ENCODE peak calls at places on chromosomes 4 and X, in eight cellular contexts. L, Q, F, G, W, I, R and P are unnamed samples.

GRCh38 chr4:78299565-78299972 is 242.4 kb downstream of the FRAS1 start:
- DNase-seq in Q (no peak), L (no peak), I (no peak), R (no peak), F (no peak), G (no peak), W (no peak), P (no peak)

GRCh38 chr4:113683143-113683542 is 78.4 kb downstream of the CAMK2D start:
- DNase-seq in F (no peak), R (no peak), Q (no peak), L (no peak), G (no peak), W (peak), I (peak), P (no peak)

GRCh38 chr4:17995165-17995564 is 26.4 kb downstream of the LCORL start:
- DNase-seq in Q (no peak), W (no peak), L (no peak), G (no peak), F (no peak), R (no peak), I (no peak), P (no peak)

GRCh38 chrX:39296472-39296871 is 495.2 kb downstream of the MID1IP1 start:
- DNase-seq in Q (no peak), L (no peak), R (no peak), I (no peak), G (no peak), W (no peak), F (no peak), P (no peak)

GRCh38 chr4:3449574-3450534 is 8.1 kb downstream of the HGFAC start:
- DNase-seq in G (no peak), F (no peak), I (no peak), W (no peak), L (no peak), R (no peak), Q (no peak), P (no peak)

GRCh38 chr4:14568356-14568755 is 433.9 kb upstream of the CPEB2 start:
- DNase-seq in G (no peak), F (no peak), R (no peak), L (no peak), W (no peak), I (no peak), Q (no peak), P (no peak)

GRCh38 chr4:86338521-86338920 is 21.3 kb downstream of the MAPK10 start:
- DNase-seq in G (no peak), I (no peak), W (no peak), R (no peak), Q (peak), F (no peak), L (no peak), P (no peak)

GRCh38 chr4:185215261-185215660 is 5.9 kb downstream of the SNX25 start:
- DNase-seq in G (no peak), L (no peak), Q (no peak), I (no peak), W (no peak), F (no peak), R (no peak), P (no peak)

GRCh38 chr4:4859010-4859798 is at the start of gene MSX1:
- DNase-seq in F (peak), G (peak), R (peak), I (peak), Q (peak), L (peak), W (no peak), P (no peak)

GRCh38 chr4:48261288-48261687 is 8.3 kb downstream of the TEC start:
- DNase-seq in W (no peak), G (peak), R (no peak), Q (no peak), I (no peak), F (no peak), L (no peak), P (no peak)

GRCh38 chrX:56803849-56804681 is 75.0 kb downstream of the NBDY start:
- DNase-seq in L (no peak), Q (no peak), F (no peak), W (no peak), G (no peak), R (no peak), I (no peak), P (peak)

GRCh38 chrX:34880656-34881055 is 61.9 kb upstream of the FAM47B start:
- DNase-seq in I (no peak), Q (peak), R (no peak), G (peak), F (no peak), W (no peak), L (no peak), P (no peak)

GRCh38 chrX:54811301-54811885 is 3.8 kb downstream of the MAGED2 start:
- DNase-seq in R (no peak), L (no peak), W (no peak), G (no peak), I (no peak), Q (no peak), F (no peak), P (no peak)

GRCh38 chr4:12844111-12844510 is 640.0 kb downstream of the RAB28 start:
- DNase-seq in R (no peak), Q (no peak), G (no peak), I (no peak), F (no peak), W (no peak), L (no peak), P (no peak)

GRCh38 chrX:47560831-47561652 is at the start of gene ARAF:
- DNase-seq in G (peak), F (peak), I (peak), L (peak), Q (peak), W (peak), R (peak), P (peak)

GRCh38 chr4:182752158-182752910 is 164.9 kb downstream of the DCTD start:
- DNase-seq in I (no peak), W (no peak), G (peak), L (peak), R (peak), F (no peak), Q (peak), P (no peak)

GRCh38 chrX:47579537-47579936 is 2.7 kb upstream of the TIMP1 start:
- DNase-seq in L (peak), G (no peak), Q (peak), W (no peak), I (no peak), R (no peak), F (no peak), P (no peak)

GRCh38 chrX:13428055-13428786 is 108.4 kb upstream of the ATXN3L start:
- DNase-seq in Q (peak), W (no peak), R (peak), L (peak), I (no peak), G (no peak), F (no peak), P (no peak)

GRCh38 chr4:8103991-8104390 is 54.6 kb downstream of the ABLIM2 start:
- DNase-seq in G (no peak), W (no peak), I (no peak), L (no peak), R (no peak), Q (no peak), F (no peak), P (no peak)

GRCh38 chr4:161522031-161522430 is 641.8 kb downstream of the FSTL5 start:
- DNase-seq in G (no peak), R (no peak), F (no peak), W (no peak), I (no peak), Q (no peak), L (no peak), P (peak)

GRCh38 chr4:48194986-48195773 is 61.1 kb upstream of the TXK start:
- DNase-seq in Q (no peak), W (no peak), G (no peak), R (no peak), I (no peak), F (no peak), L (no peak), P (no peak)

GRCh38 chr4:128917781-128918180 is 108.3 kb downstream of the JADE1 start:
- DNase-seq in I (no peak), G (no peak), L (no peak), W (no peak), Q (no peak), R (no peak), F (no peak), P (no peak)

GRCh38 chrX:128975716-128976115 is 547.6 kb downstream of the SMARCA1 start:
- DNase-seq in R (no peak), I (no peak), W (no peak), F (peak), G (peak), Q (peak), L (no peak), P (no peak)

GRCh38 chrX:43175428-43175827 is 397.5 kb upstream of the PPP1R2C start:
- DNase-seq in W (no peak), I (no peak), R (no peak), L (no peak), Q (no peak), F (no peak), G (no peak), P (no peak)

GRCh38 chr4:169293343-169294176 is 22.8 kb upstream of the SH3RF1 start:
- DNase-seq in R (no peak), L (no peak), F (no peak), I (no peak), G (no peak), W (no peak), Q (no peak), P (no peak)

GRCh38 chr4:152257601-152258066 is 278.3 kb downstream of the FBXW7 start:
- DNase-seq in F (no peak), W (no peak), R (peak), L (no peak), Q (peak), G (no peak), I (no peak), P (no peak)